ENCODE peak calls at places on chromosomes 6 and 20, in four cellular contexts. S is B cell, C is Calu3, H is left ventricle myocardium inferior. I is an unnamed sample.

GRCh38 chr6:68634503-68635411 is at the start of gene ADGRB3:
- DNase-seq in H (peak), C (peak), S (peak), I (peak)

GRCh38 chr6:123575218-123575617 is 61.5 kb downstream of the TRDN start:
- DNase-seq in S (no peak), C (no peak), H (no peak), I (no peak)

GRCh38 chr20:56570832-56571231 is 37.8 kb downstream of the FAM209B start:
- DNase-seq in S (no peak), C (no peak), H (no peak), I (no peak)

GRCh38 chr6:22113046-22113766 is 183.6 kb downstream of the PRL start:
- DNase-seq in C (peak), S (no peak), H (no peak), I (no peak)

GRCh38 chr6:154962751-154963150 is 32.4 kb upstream of the TIAM2 start:
- DNase-seq in S (no peak), C (peak), H (no peak), I (no peak)

GRCh38 chr6:93584280-93584679 is 164.9 kb upstream of the EPHA7 start:
- DNase-seq in H (no peak), S (no peak), C (no peak), I (no peak)

GRCh38 chr20:44171775-44172571 is 15.0 kb downstream of the JPH2 start:
- DNase-seq in H (no peak), C (no peak), S (no peak), I (no peak)

GRCh38 chr6:28282923-28283322 is 1.6 kb downstream of the PGBD1 start:
- DNase-seq in H (no peak), C (no peak), S (no peak), I (no peak)

GRCh38 chr6:882084-882598 is 189.2 kb upstream of the EXOC2 start:
- DNase-seq in H (no peak), C (no peak), S (no peak), I (no peak)

GRCh38 chr6:89351632-89352328 is 742 bp downstream of the UBE2J1 start:
- DNase-seq in S (no peak), H (no peak), C (no peak), I (no peak)

GRCh38 chr20:19260412-19261090 is 48.1 kb downstream of the SLC24A3 start:
- DNase-seq in C (no peak), S (no peak), H (no peak), I (no peak)

GRCh38 chr20:7976015-7976414 is 35.8 kb upstream of the HAO1 start:
- DNase-seq in C (no peak), H (no peak), S (no peak), I (no peak)

GRCh38 chr20:9036593-9036992 is 32.3 kb upstream of the PLCB4 start:
- DNase-seq in C (no peak), S (no peak), H (no peak), I (no peak)

GRCh38 chr6:166573456-166574216 is 12.8 kb downstream of the RAMACL start:
- DNase-seq in C (no peak), H (no peak), S (no peak), I (no peak)

GRCh38 chr20:44196278-44196677 is 9.3 kb upstream of the JPH2 start:
- DNase-seq in S (no peak), C (no peak), H (no peak), I (no peak)

GRCh38 chr6:148611213-148611612 is 135.6 kb upstream of the UST start:
- DNase-seq in H (peak), S (no peak), C (no peak), I (no peak)

GRCh38 chr6:168658059-168658458 is 217.1 kb downstream of the SMOC2 start:
- DNase-seq in C (no peak), S (no peak), H (no peak), I (no peak)

GRCh38 chr6:143680157-143680556 is 2.4 kb downstream of the PHACTR2 start:
- DNase-seq in H (no peak), C (no peak), S (no peak), I (no peak)

GRCh38 chr20:13857961-13858360 is 73.1 kb downstream of the NDUFAF5 start:
- DNase-seq in C (no peak), S (no peak), H (no peak), I (no peak)

GRCh38 chr6:130517444-130517931 is 151.7 kb downstream of the TMEM200A start:
- DNase-seq in S (no peak), H (no peak), C (peak), I (peak)

GRCh38 chr6:63636516-63636968 is 940 bp downstream of the PHF3 start:
- DNase-seq in S (peak), C (peak), H (peak), I (no peak)

DNA sequence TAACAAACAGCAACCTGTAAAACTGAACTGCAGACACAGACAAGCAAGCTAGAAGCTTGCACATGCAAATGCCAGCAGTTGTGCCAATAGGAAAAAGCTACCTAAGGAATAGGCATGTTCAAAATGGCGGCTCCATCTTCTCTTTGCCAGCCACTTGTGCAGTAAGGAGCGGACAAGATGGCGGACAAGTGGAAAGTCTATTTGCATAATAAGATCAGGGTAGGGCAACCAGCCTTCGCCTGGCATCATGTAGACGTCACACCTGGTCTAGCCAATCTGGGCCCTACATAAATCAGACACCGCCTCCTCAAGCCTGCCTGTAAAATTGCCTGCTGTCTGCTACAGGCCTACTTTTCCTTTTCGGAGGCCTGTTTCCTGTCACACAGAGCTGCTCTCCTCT is 18.0 kb downstream of the C6orf52 start:
- DNase-seq in S (no peak), H (no peak), C (no peak), I (no peak)
- TF ChIP-seq CTCF in S (no peak), H (no peak), C (no peak), I (no peak)

DNA sequence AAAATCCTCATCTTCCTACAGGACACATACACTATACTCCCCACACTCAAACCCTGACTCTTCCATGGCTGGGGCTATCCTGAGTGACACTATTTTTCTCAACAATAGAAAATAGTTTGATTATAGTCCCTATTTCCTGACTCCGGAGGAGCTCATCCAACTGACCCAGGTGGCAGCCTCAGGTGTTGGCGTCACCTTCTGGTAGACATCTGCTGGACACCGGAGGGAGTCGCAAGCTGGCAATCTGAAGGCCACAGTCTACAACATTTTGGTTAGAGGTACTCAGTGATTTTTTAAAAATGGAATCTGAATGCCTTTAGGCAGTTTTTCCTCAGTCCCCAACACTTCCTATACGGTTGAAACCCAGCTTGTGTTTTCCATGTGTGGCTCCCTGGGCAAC is 32.2 kb upstream of the OCSTAMP start:
- DNase-seq in H (no peak), C (no peak), S (no peak), I (no peak)
- TF ChIP-seq CTCF in H (no peak), C (no peak), S (no peak), I (no peak)

GRCh38 chr6:15623282-15624116 is 39.3 kb downstream of the DTNBP1 start:
- DNase-seq in H (no peak), S (peak), C (no peak), I (no peak)
- TF ChIP-seq CTCF in H (peak), S (peak), C (no peak), I (peak)

GRCh38 chr6:139376604-139377218 is 2.3 kb upstream of the CITED2 start:
- DNase-seq in C (peak), H (no peak), S (no peak), I (no peak)
- TF ChIP-seq CTCF in C (no peak), H (peak), S (no peak), I (no peak)

DNA sequence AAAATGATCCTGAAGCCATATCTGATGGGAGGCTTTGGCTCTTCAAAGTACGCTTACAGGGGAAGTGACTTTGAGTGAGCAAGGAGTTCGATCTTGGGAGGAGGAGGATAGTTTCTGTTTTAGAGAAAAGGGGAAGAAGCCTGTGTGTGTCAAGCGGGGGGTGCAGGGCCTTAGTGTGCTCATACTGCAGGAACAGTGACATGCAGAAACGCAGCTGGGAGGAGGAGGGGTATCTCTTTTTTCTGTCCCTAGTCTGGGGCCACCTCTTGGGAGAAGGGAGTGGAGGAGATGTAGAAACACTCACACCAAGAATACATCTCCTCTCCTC is 19.8 kb downstream of the SIRPD start:
- DNase-seq in H (peak), S (peak), C (no peak), I (peak)
- TF ChIP-seq CTCF in H (no peak), S (no peak), C (no peak), I (no peak)

GRCh38 chr20:42191140-42191860 is 573.1 kb upstream of the CHD6 start:
- DNase-seq in C (peak), S (no peak), H (no peak), I (no peak)
- TF ChIP-seq CTCF in C (no peak), S (no peak), H (peak), I (peak)

DNA sequence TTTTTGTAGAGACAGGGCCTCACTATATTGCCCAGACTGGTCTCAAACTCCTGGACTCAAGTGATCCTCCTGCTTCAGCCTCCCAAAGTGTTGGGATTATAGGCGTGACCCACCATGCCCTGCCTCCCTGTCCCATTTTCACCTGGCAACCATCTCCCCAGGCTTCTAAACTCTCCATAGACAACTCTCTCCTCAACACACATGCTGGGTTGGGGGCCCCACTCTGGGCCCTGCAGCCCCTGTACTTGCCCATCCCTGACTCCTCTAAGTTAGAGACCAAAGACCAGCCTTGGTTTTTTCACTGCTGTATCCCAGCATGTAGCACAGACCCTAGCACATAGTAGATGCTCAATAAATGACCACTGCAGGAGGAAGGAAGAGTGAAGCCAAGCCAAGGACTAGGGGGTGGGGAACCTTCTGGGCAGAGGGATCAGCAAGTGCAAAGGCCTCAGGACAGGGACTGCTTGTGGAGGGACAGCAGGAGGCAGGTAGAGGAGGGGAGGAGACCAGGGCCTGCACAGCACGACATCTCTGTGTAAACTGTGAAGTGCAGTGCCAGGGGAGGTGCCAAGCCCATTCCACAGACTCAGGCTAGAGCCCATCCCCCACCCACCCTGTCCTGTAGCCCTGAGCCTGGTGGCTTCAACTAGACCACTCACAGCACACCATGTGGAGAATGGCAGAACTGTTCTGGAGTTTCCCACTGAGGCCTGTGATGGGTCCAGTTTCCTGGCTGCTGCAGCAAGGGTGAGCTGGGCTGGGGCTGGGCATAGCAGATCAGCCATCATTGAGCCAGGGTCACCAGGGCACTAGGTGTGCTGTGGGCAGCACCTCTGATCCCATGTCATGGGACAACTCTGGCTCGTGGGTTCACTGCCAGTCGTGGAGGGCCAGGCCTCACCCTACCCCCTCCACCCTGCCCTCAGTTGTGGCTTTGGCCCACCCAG is 3.4 kb upstream of the SRC start:
- DNase-seq in S (no peak), C (no peak), H (no peak), I (no peak)
- TF ChIP-seq CTCF in S (no peak), C (no peak), H (no peak), I (peak)

DNA sequence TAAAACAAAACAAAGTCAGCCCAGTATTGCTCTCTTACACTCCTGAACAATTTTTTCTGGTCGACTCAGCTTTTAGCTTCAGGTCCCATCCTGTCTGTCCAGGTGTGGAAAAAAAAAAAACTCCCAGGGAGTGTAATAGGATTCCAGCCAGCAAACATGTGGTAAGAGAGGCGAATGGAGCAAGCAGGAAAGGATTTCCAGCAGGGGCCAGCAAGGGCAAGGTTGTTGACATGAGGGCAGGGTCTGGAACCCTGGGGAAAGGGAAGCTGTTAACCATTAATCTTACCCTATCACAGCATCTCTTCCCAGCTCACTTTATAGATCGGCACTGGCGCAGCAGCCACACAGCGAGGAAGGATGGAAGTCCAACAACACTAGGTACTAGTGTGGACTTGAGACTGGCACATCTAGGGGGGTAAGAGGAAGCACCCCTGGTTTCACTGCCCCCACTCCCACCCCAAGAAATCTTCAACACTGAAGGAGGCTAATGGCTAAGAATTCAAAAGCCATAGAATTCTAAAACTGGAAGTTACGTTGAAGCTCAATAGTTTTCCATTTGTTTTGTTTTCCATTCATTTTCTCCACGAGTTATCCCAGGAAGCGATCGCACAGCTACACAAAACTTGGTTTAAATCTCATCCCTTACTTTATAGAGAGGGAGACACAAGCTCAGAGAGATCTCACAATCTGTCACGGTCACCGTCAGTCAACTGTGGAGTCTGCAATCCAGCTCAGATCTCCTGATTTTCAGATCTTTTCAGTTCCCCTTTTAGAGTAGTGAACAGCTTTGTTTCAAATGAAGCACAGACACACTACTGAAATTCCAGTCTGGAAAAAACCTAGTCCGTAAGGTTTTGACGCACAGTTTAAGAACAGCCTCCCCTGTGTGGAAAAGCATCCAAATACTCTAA is 53.4 kb downstream of the SLC22A23 start:
- DNase-seq in S (no peak), C (peak), H (no peak), I (no peak)
- TF ChIP-seq CTCF in S (no peak), C (no peak), H (no peak), I (no peak)

I was measured in GM06990.